ENCODE peak calls at places on chromosomes 16 and 17, in eight cellular contexts. One of them, this sample, is unnamed. For H3K27me3, the result is how much of the 10 kb centered on the place peaks cover.

GRCh38 chr16:71811261-71811803 is 2.7 kb upstream of the AP1G1 start:
- DNase-seq in fibroblast of lung: no peak
- DNase-seq in heart left ventricle: no peak
- DNase-seq in mesendoderm: no peak
- DNase-seq in WERI-Rb-1: no peak
- DNase-seq in brain microvascular endothelial cell: no peak
- DNase-seq in naive thymus-derived CD4-positive, alpha-beta T cell: peak
- DNase-seq in mesenchymal stem cell: peak
- DNase-seq in this sample: no peak

GRCh38 chr17:18968945-18969887 is 17.3 kb downstream of the SLC5A10 start:
- DNase-seq in fibroblast of lung: no peak
- DNase-seq in heart left ventricle: no peak
- DNase-seq in mesendoderm: no peak
- DNase-seq in WERI-Rb-1: no peak
- DNase-seq in brain microvascular endothelial cell: no peak
- DNase-seq in naive thymus-derived CD4-positive, alpha-beta T cell: no peak
- DNase-seq in mesenchymal stem cell: no peak
- DNase-seq in this sample: peak

GRCh38 chr16:56267888-56268287 is 76.6 kb downstream of the GNAO1 start:
- DNase-seq in fibroblast of lung: no peak
- DNase-seq in heart left ventricle: no peak
- DNase-seq in mesendoderm: no peak
- DNase-seq in WERI-Rb-1: no peak
- DNase-seq in brain microvascular endothelial cell: no peak
- DNase-seq in naive thymus-derived CD4-positive, alpha-beta T cell: no peak
- DNase-seq in mesenchymal stem cell: no peak
- DNase-seq in this sample: no peak

GRCh38 chr16:66295761-66296546 is 70.5 kb upstream of the CDH5 start:
- DNase-seq in fibroblast of lung: no peak
- DNase-seq in heart left ventricle: no peak
- DNase-seq in mesendoderm: no peak
- DNase-seq in WERI-Rb-1: no peak
- DNase-seq in brain microvascular endothelial cell: no peak
- DNase-seq in naive thymus-derived CD4-positive, alpha-beta T cell: no peak
- DNase-seq in mesenchymal stem cell: no peak
- DNase-seq in this sample: no peak

GRCh38 chr17:63703556-63704258 is 3.8 kb upstream of the LIMD2 start:
- DNase-seq in fibroblast of lung: no peak
- DNase-seq in heart left ventricle: no peak
- DNase-seq in mesendoderm: no peak
- DNase-seq in WERI-Rb-1: no peak
- DNase-seq in brain microvascular endothelial cell: no peak
- DNase-seq in naive thymus-derived CD4-positive, alpha-beta T cell: no peak
- DNase-seq in mesenchymal stem cell: no peak
- DNase-seq in this sample: no peak

GRCh38 chr17:82932146-82933005 is 92.6 kb upstream of the ZNF750 start:
- DNase-seq in fibroblast of lung: peak
- DNase-seq in heart left ventricle: no peak
- DNase-seq in mesendoderm: no peak
- DNase-seq in WERI-Rb-1: no peak
- DNase-seq in brain microvascular endothelial cell: peak
- DNase-seq in naive thymus-derived CD4-positive, alpha-beta T cell: no peak
- DNase-seq in mesenchymal stem cell: no peak
- DNase-seq in this sample: no peak

GRCh38 chr16:67989322-67990017 is 9.2 kb upstream of the DPEP3 start:
- DNase-seq in fibroblast of lung: no peak
- DNase-seq in heart left ventricle: no peak
- DNase-seq in mesendoderm: no peak
- DNase-seq in WERI-Rb-1: no peak
- DNase-seq in brain microvascular endothelial cell: no peak
- DNase-seq in naive thymus-derived CD4-positive, alpha-beta T cell: no peak
- DNase-seq in mesenchymal stem cell: no peak
- DNase-seq in this sample: peak

GRCh38 chr16:24499193-24499814 is 40.1 kb upstream of the RBBP6 start:
- DNase-seq in fibroblast of lung: peak
- DNase-seq in heart left ventricle: no peak
- DNase-seq in mesendoderm: peak
- DNase-seq in WERI-Rb-1: peak
- DNase-seq in brain microvascular endothelial cell: peak
- DNase-seq in naive thymus-derived CD4-positive, alpha-beta T cell: no peak
- DNase-seq in mesenchymal stem cell: peak
- DNase-seq in this sample: peak

GRCh38 chr17:68567581-68567980 is 33.6 kb downstream of the FAM20A start:
- DNase-seq in fibroblast of lung: no peak
- DNase-seq in heart left ventricle: no peak
- DNase-seq in mesendoderm: no peak
- DNase-seq in WERI-Rb-1: no peak
- DNase-seq in brain microvascular endothelial cell: no peak
- DNase-seq in naive thymus-derived CD4-positive, alpha-beta T cell: no peak
- DNase-seq in mesenchymal stem cell: no peak
- DNase-seq in this sample: no peak

GRCh38 chr17:29560306-29560705 is 6.5 kb downstream of the ABHD15 start:
- DNase-seq in fibroblast of lung: no peak
- DNase-seq in heart left ventricle: no peak
- DNase-seq in mesendoderm: no peak
- DNase-seq in WERI-Rb-1: peak
- DNase-seq in brain microvascular endothelial cell: no peak
- DNase-seq in naive thymus-derived CD4-positive, alpha-beta T cell: no peak
- DNase-seq in mesenchymal stem cell: no peak
- DNase-seq in this sample: no peak

GRCh38 chr17:78896091-78896833 is 6.7 kb downstream of the CEP295NL start:
- DNase-seq in fibroblast of lung: no peak
- DNase-seq in heart left ventricle: no peak
- DNase-seq in mesendoderm: no peak
- DNase-seq in WERI-Rb-1: no peak
- DNase-seq in brain microvascular endothelial cell: no peak
- DNase-seq in naive thymus-derived CD4-positive, alpha-beta T cell: no peak
- DNase-seq in mesenchymal stem cell: no peak
- DNase-seq in this sample: no peak
- H3K4me3 ChIP-seq in fibroblast of lung: no peak
- H3K4me3 ChIP-seq in heart left ventricle: no peak
- H3K4me3 ChIP-seq in mesendoderm: no peak
- H3K4me3 ChIP-seq in WERI-Rb-1: no peak
- H3K4me3 ChIP-seq in brain microvascular endothelial cell: no peak
- H3K4me3 ChIP-seq in naive thymus-derived CD4-positive, alpha-beta T cell: no peak
- H3K4me3 ChIP-seq in mesenchymal stem cell: no peak
- H3K4me3 ChIP-seq in this sample: no peak

DNA sequence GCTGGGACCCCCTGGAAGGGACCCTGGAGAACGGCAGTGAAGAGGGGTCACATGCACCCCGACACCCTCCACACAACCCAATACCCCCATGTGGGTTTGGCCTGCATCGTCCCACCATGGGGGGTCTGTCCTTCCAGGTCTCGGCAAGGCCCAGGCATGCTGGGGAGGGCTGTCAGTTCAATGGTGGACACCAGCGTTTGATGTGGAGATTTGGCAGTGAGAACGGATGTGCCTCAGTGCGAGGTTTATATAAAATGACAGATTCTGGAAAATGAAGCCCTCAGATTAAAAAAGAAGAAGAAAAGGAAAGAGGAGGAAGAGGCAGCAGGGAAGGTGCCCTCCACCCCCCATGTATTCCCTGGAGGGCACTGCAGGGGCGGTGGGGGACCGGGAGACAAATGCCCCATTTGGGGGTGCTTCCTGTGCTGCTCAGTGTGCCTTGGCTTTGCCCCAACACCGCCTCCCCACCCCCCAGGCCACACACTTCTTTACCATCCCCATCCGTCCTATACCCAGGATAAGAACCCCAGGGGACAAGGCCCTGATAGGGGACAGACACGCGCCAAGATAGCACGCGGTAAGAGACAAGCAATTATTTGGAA is 21.1 kb downstream of the RBFOX3 start:
- DNase-seq in fibroblast of lung: no peak
- DNase-seq in heart left ventricle: no peak
- DNase-seq in mesendoderm: no peak
- DNase-seq in WERI-Rb-1: no peak
- DNase-seq in brain microvascular endothelial cell: no peak
- DNase-seq in naive thymus-derived CD4-positive, alpha-beta T cell: no peak
- DNase-seq in mesenchymal stem cell: no peak
- DNase-seq in this sample: no peak
- H3K27me3 ChIP-seq in fibroblast of lung: under half
- H3K27me3 ChIP-seq in heart left ventricle: under half
- H3K27me3 ChIP-seq in mesendoderm: under half
- H3K27me3 ChIP-seq in WERI-Rb-1: under half
- H3K27me3 ChIP-seq in brain microvascular endothelial cell: under half
- H3K27me3 ChIP-seq in naive thymus-derived CD4-positive, alpha-beta T cell: under half
- H3K27me3 ChIP-seq in mesenchymal stem cell: half or more
- H3K27me3 ChIP-seq in this sample: under half

DNA sequence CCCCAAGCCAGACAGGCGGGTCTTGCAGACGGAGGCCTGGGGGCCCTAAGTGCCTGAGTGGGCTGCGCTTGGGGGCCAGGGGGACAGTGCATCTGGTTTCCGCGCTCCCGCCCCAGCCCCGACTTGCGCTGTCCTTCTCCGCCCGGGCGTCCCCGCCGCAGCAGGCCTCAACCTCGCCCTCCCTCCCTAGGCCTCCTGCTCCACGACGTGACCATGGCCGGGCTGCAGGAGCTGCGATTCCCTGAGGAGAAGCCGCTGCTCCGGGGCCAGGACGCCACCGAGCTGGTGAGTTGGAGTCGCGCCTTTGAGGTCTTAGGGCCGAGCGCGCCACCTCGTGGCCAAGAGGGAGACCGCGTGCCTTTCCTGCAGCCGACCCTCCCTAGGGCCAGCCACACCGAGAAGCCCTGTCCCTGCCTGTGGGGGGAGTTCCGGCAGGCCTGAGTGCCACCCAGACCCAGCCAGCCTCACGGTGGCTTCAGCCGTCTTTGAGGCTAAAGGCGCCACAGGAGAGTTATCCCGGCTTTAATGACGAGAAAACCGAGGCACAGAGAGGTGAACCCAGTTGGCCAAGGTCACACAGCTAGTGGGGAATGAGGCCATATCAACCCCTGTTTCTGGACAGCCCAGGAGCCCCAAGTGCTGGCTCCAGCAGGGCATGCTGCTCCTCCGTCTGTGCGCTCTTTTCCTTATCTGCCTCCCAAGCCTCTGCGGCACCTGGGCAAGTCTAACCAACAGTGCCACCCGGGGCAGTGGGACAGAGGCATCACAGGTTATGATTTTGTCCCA is 12.2 kb upstream of the NDRG4 start:
- DNase-seq in fibroblast of lung: peak
- DNase-seq in heart left ventricle: peak
- DNase-seq in mesendoderm: peak
- DNase-seq in WERI-Rb-1: peak
- DNase-seq in brain microvascular endothelial cell: peak
- DNase-seq in naive thymus-derived CD4-positive, alpha-beta T cell: peak
- DNase-seq in mesenchymal stem cell: peak
- DNase-seq in this sample: peak
- H3K4me3 ChIP-seq in fibroblast of lung: no peak
- H3K4me3 ChIP-seq in heart left ventricle: peak
- H3K4me3 ChIP-seq in mesendoderm: no peak
- H3K4me3 ChIP-seq in WERI-Rb-1: no peak
- H3K4me3 ChIP-seq in brain microvascular endothelial cell: peak
- H3K4me3 ChIP-seq in naive thymus-derived CD4-positive, alpha-beta T cell: no peak
- H3K4me3 ChIP-seq in mesenchymal stem cell: peak
- H3K4me3 ChIP-seq in this sample: peak

GRCh38 chr17:76923491-76923890 is 55.3 kb downstream of the MGAT5B start:
- DNase-seq in fibroblast of lung: no peak
- DNase-seq in heart left ventricle: no peak
- DNase-seq in mesendoderm: no peak
- DNase-seq in WERI-Rb-1: no peak
- DNase-seq in brain microvascular endothelial cell: no peak
- DNase-seq in naive thymus-derived CD4-positive, alpha-beta T cell: no peak
- DNase-seq in mesenchymal stem cell: no peak
- DNase-seq in this sample: no peak
- H3K27me3 ChIP-seq in fibroblast of lung: under half
- H3K27me3 ChIP-seq in heart left ventricle: under half
- H3K27me3 ChIP-seq in mesendoderm: under half
- H3K27me3 ChIP-seq in WERI-Rb-1: under half
- H3K27me3 ChIP-seq in brain microvascular endothelial cell: under half
- H3K27me3 ChIP-seq in naive thymus-derived CD4-positive, alpha-beta T cell: under half
- H3K27me3 ChIP-seq in mesenchymal stem cell: half or more
- H3K27me3 ChIP-seq in this sample: under half

DNA sequence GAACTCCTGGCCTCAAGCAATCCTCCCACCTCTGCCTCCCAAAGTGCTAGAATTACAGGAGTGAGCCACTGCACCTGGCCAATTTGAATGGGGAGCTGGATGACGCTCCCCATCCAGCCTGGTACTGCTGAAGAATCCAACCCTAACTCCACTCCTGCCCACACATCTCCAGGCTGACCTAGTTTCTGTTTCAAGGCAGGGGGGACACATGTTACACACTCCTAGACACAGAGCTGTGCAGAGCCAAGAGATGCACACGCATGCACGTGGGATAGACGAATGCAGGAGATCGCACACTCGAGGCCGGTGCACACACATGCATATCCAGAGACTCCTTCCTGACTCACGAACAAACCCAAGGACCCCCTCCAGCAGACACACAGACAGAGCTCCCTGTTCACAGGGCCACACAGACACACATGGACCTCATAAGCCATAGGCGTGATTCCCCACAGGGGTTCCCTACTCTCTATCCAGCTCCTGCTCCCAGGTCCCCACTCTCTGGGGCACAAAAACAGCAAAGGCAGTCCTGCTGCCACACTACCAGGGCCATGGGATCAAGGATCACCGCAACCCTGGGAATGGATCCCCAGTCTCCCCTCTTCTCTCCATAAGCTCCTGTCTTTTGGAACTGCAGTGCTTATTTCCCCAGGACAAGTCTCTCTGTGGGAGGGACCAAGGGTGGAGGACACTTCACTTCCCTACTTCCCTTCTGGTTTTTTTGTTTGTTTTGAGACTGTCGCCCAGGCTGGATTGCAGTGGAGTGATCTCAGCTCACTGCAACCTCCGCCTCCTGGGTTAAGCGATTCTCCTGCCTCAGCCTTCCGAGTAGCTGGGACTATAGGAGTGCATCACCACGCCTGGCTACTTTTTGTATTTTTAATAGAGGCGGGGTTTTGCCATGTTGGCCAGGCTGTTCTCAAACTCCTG is 14.4 kb downstream of the EPOP start:
- DNase-seq in fibroblast of lung: no peak
- DNase-seq in heart left ventricle: no peak
- DNase-seq in mesendoderm: peak
- DNase-seq in WERI-Rb-1: no peak
- DNase-seq in brain microvascular endothelial cell: no peak
- DNase-seq in naive thymus-derived CD4-positive, alpha-beta T cell: no peak
- DNase-seq in mesenchymal stem cell: peak
- DNase-seq in this sample: peak
- H3K4me3 ChIP-seq in fibroblast of lung: no peak
- H3K4me3 ChIP-seq in heart left ventricle: no peak
- H3K4me3 ChIP-seq in mesendoderm: no peak
- H3K4me3 ChIP-seq in WERI-Rb-1: no peak
- H3K4me3 ChIP-seq in brain microvascular endothelial cell: no peak
- H3K4me3 ChIP-seq in naive thymus-derived CD4-positive, alpha-beta T cell: no peak
- H3K4me3 ChIP-seq in mesenchymal stem cell: no peak
- H3K4me3 ChIP-seq in this sample: no peak

GRCh38 chr16:979106-979505 is 2.5 kb upstream of the SOX8 start:
- DNase-seq in fibroblast of lung: no peak
- DNase-seq in heart left ventricle: no peak
- DNase-seq in mesendoderm: no peak
- DNase-seq in WERI-Rb-1: no peak
- DNase-seq in brain microvascular endothelial cell: no peak
- DNase-seq in naive thymus-derived CD4-positive, alpha-beta T cell: no peak
- DNase-seq in mesenchymal stem cell: no peak
- DNase-seq in this sample: no peak
- H3K27me3 ChIP-seq in fibroblast of lung: under half
- H3K27me3 ChIP-seq in heart left ventricle: under half
- H3K27me3 ChIP-seq in mesendoderm: under half
- H3K27me3 ChIP-seq in WERI-Rb-1: under half
- H3K27me3 ChIP-seq in brain microvascular endothelial cell: under half
- H3K27me3 ChIP-seq in naive thymus-derived CD4-positive, alpha-beta T cell: under half
- H3K27me3 ChIP-seq in mesenchymal stem cell: half or more
- H3K27me3 ChIP-seq in this sample: under half

This sample was measured in H7.